ENCODE peak calls at places on chromosomes 16 and 17, in six cellular contexts. One of them, this sample, is unnamed.

GRCh38 chr17:60231234-60231633 is 81.5 kb downstream of the CA4 start:
- DNase-seq in HepG2: peak
- DNase-seq in HCT116: peak
- DNase-seq in mammary epithelial cell: peak
- DNase-seq in IMR-90: peak
- DNase-seq in H9: no peak
- DNase-seq in this sample: no peak

GRCh38 chr17:80187493-80187892 is 17.7 kb downstream of the CARD14 start:
- DNase-seq in HCT116: no peak
- DNase-seq in mammary epithelial cell: peak
- DNase-seq in H9: no peak
- DNase-seq in HepG2: no peak
- DNase-seq in IMR-90: no peak
- DNase-seq in this sample: peak

GRCh38 chr17:3167574-3167973 is 29.7 kb upstream of the OR1A2 start:
- DNase-seq in IMR-90: no peak
- DNase-seq in mammary epithelial cell: no peak
- DNase-seq in HepG2: no peak
- DNase-seq in HCT116: no peak
- DNase-seq in H9: no peak
- DNase-seq in this sample: no peak

GRCh38 chr17:29650407-29650806 is 27.7 kb upstream of the CORO6 start:
- DNase-seq in IMR-90: no peak
- DNase-seq in HCT116: no peak
- DNase-seq in HepG2: no peak
- DNase-seq in mammary epithelial cell: no peak
- DNase-seq in H9: no peak
- DNase-seq in this sample: no peak

GRCh38 chr17:55693244-55694216 is 29.1 kb downstream of the TMEM100 start:
- DNase-seq in H9: no peak
- DNase-seq in HCT116: no peak
- DNase-seq in mammary epithelial cell: no peak
- DNase-seq in HepG2: no peak
- DNase-seq in IMR-90: peak
- DNase-seq in this sample: no peak

GRCh38 chr17:17979778-17980177 is 7.1 kb downstream of the DRC3 start:
- DNase-seq in mammary epithelial cell: no peak
- DNase-seq in IMR-90: no peak
- DNase-seq in HepG2: no peak
- DNase-seq in HCT116: no peak
- DNase-seq in H9: no peak
- DNase-seq in this sample: no peak

GRCh38 chr16:30025156-30025555 is 2.2 kb downstream of the C16orf92 start:
- DNase-seq in mammary epithelial cell: no peak
- DNase-seq in HepG2: no peak
- DNase-seq in IMR-90: no peak
- DNase-seq in H9: no peak
- DNase-seq in HCT116: no peak
- DNase-seq in this sample: no peak

GRCh38 chr17:38674013-38674748 is 576 bp downstream of the EPOP start:
- DNase-seq in mammary epithelial cell: no peak
- DNase-seq in HepG2: no peak
- DNase-seq in H9: no peak
- DNase-seq in HCT116: no peak
- DNase-seq in IMR-90: no peak
- DNase-seq in this sample: peak

GRCh38 chr17:80000955-80001354 is 34.7 kb downstream of the TBC1D16 start:
- DNase-seq in H9: no peak
- DNase-seq in HepG2: no peak
- DNase-seq in HCT116: no peak
- DNase-seq in mammary epithelial cell: no peak
- DNase-seq in IMR-90: no peak
- DNase-seq in this sample: no peak

GRCh38 chr16:78990309-78990701 is 610.2 kb downstream of the MAF start:
- DNase-seq in IMR-90: no peak
- DNase-seq in H9: no peak
- DNase-seq in HepG2: no peak
- DNase-seq in HCT116: no peak
- DNase-seq in mammary epithelial cell: no peak
- DNase-seq in this sample: no peak

DNA sequence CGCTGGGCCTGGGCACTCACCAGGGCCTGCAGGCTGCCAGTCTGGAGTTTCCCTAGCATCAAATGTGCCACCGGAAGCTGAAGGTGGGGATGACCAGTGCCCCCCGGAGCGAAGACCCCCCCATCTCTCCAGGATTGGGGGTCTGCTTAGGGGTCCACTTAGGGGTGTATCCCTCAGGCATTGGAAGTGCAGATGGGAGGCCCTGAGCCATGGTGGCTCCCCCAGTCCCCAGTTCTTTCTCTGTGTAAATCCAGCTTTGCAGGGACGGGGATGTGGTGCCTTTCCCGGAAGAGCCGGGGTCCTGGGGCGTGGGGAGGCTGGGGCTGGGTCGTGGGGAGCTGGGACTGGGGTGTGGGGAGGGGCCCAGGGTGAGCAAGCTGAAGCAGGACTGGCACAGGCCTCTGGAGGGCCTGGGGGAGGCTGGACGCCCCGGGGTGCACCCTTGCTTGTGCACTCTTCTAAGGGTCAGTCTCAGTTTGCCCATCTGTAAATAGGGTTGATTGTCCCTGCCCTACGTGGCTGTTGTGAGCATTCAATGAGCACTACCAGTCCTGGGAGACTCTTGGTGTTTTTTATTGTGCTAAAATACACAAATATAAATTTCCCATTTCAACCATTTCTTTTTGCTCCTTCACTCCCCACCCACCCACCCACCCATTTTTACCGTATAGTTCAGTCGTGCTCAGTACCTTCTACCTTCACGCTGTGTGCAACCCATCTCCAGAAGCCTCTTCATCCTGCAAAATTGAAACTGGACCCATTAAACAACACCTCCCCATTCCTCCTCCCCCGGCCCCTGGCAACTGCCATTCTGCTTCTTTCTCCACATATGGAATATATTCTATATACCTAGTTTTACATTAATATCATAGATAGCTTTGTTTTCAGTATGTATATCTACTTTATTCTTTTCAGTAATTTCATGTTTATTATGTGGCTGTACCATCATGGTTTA is 7.7 kb upstream of the TBC1D3B start:
- DNase-seq in HepG2: no peak
- DNase-seq in mammary epithelial cell: no peak
- DNase-seq in IMR-90: no peak
- DNase-seq in HCT116: no peak
- DNase-seq in H9: no peak
- DNase-seq in this sample: no peak
- H3K4me2 ChIP-seq in HepG2: peak
- H3K4me2 ChIP-seq in mammary epithelial cell: peak
- H3K4me2 ChIP-seq in IMR-90: no peak
- H3K4me2 ChIP-seq in HCT116: peak
- H3K4me2 ChIP-seq in H9: peak
- H3K4me2 ChIP-seq in this sample: no peak

DNA sequence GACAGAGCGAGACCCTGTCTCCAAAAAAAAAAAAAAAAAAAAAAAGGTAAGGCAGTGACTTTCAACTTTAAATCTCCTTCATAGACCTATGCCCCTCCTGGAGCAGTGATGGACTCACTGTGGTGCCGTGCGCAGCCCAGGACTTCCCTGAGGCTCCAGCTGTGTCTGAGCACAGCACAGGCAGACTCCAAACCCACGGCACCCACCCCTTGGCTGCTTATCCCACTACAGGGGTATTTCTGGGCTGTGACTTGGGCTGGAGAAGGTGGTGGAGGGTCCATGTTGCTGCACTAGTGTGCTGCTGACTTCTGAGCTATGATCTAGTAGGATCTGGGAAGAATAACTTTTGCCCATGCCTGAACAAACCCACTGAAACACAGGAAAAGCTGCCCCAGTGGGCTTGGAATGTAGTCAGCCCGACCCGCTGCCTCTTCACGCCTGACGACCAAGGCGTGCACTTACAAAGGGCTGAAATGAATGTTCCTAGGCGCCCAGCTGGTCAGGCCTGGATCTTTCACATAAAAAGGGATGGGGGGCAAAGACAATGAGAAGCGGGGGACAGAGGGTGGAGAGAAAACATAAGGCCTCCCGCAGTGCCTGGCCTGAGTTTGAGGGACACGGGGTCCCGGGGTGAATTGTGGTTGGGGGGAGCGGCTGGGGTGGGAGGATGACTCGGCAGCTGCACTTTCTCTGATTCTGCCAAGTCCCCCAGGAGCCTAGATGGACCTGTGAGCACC is 83.0 kb downstream of the IRF8 start:
- DNase-seq in IMR-90: no peak
- DNase-seq in mammary epithelial cell: no peak
- DNase-seq in H9: no peak
- DNase-seq in HepG2: no peak
- DNase-seq in HCT116: no peak
- DNase-seq in this sample: no peak
- H3K4me2 ChIP-seq in IMR-90: no peak
- H3K4me2 ChIP-seq in mammary epithelial cell: no peak
- H3K4me2 ChIP-seq in H9: no peak
- H3K4me2 ChIP-seq in HepG2: no peak
- H3K4me2 ChIP-seq in HCT116: no peak
- H3K4me2 ChIP-seq in this sample: no peak

GRCh38 chr16:46922239-46922638 is 38.1 kb downstream of the GPT2 start:
- DNase-seq in IMR-90: no peak
- DNase-seq in mammary epithelial cell: no peak
- DNase-seq in HCT116: no peak
- DNase-seq in HepG2: no peak
- DNase-seq in H9: no peak
- DNase-seq in this sample: no peak
- H3K4me2 ChIP-seq in IMR-90: no peak
- H3K4me2 ChIP-seq in mammary epithelial cell: no peak
- H3K4me2 ChIP-seq in HCT116: no peak
- H3K4me2 ChIP-seq in HepG2: no peak
- H3K4me2 ChIP-seq in H9: no peak
- H3K4me2 ChIP-seq in this sample: no peak

DNA sequence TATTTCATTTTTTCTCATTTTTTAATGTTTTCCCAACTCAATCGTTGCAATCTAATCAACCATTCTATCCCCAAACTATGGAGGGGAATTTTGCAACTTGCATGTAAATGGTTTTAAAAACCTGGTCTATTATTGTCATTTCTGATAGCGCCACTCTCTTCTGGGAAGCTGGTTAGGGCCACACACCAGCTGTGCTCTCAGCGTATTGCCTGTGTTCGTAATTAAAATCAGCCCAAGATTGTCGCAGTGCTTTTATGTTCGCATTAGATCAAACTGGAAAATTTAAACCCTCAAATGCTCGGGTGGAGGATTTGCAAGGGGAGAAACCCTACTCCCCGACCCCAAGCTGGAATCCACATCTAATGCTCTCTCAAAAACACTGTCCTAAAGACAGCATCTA is 123.5 kb upstream of the CACNG5 start:
- DNase-seq in IMR-90: no peak
- DNase-seq in HCT116: no peak
- DNase-seq in mammary epithelial cell: no peak
- DNase-seq in H9: no peak
- DNase-seq in HepG2: no peak
- DNase-seq in this sample: no peak
- H3K4me2 ChIP-seq in IMR-90: no peak
- H3K4me2 ChIP-seq in HCT116: no peak
- H3K4me2 ChIP-seq in mammary epithelial cell: no peak
- H3K4me2 ChIP-seq in H9: no peak
- H3K4me2 ChIP-seq in HepG2: no peak
- H3K4me2 ChIP-seq in this sample: no peak

DNA sequence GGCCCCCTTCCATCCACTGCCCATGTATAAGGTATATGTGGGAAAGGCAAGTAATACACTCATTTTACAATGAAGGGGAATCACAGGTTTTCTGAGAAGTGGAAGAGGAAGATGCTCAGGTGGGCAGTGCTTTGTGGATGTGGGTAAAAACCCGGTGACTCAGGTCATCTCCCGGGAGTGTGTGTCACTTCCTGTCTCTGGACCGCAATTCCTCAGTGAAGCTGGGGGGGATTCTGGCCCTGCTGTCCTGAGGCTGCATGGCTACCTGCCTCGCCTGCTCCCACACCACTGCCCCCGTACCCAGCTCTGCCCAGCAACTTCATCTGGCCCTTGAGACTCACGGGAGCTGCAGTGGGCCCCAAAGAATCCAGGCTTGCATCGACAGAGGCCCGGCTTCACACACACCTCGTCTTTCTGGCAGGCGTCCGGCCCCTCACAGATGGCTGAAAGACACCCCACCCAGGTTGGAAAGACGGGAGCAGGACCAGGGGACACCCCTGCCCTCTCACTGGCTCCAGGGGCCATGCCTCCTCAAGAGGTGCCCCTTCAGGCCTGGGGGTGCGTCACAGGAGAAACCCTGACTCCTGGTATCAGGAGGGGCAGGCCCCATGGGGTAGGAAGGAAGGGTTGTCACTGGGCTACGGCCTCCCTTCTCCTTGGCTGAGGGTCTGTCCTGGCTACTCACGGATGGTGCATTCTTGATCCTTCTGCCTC is 882 bp downstream of the SCARF1 start:
- DNase-seq in mammary epithelial cell: peak
- DNase-seq in HCT116: no peak
- DNase-seq in IMR-90: peak
- DNase-seq in HepG2: no peak
- DNase-seq in H9: no peak
- DNase-seq in this sample: no peak
- H3K4me2 ChIP-seq in mammary epithelial cell: peak
- H3K4me2 ChIP-seq in HCT116: peak
- H3K4me2 ChIP-seq in IMR-90: no peak
- H3K4me2 ChIP-seq in HepG2: peak
- H3K4me2 ChIP-seq in H9: no peak
- H3K4me2 ChIP-seq in this sample: peak

DNA sequence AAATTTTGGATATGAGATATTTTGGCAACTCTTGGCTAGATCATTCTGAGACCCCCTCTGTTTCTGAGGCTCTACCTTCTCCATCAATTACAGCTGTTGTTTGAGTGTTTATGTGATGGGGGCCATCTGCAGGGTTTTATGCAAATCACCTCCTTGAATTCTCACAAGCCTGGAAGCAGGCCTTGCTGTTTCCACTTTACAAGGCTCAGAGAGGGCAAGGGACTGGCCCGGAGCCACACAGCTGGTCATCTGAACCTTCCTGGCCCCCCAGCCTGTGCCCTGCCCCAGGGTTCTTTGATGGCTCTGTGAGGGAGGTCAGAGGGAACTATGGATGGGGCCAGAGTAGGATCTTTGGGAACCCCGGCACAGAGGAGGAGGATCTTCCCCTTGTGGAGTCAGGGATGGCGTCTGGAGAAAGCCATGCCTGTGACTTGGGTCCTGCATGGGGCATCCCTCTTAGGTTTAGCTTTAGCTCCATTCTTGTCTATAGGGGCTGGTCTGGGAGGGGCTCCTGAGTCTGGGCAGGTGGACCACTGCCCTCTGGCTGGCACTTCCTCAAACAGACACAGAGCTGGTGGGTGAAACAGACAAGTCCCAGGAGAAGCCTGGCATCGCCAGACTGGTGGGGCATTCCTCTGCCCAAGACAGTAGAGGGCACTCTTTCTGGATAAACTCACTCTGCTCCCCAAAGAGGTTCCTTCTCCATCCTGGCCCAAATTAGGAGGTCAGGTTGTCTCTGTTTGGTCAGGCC is 26.2 kb downstream of the IL21R start:
- DNase-seq in HepG2: no peak
- DNase-seq in HCT116: no peak
- DNase-seq in IMR-90: no peak
- DNase-seq in mammary epithelial cell: no peak
- DNase-seq in H9: peak
- DNase-seq in this sample: no peak
- H3K4me2 ChIP-seq in HepG2: no peak
- H3K4me2 ChIP-seq in HCT116: no peak
- H3K4me2 ChIP-seq in IMR-90: no peak
- H3K4me2 ChIP-seq in mammary epithelial cell: no peak
- H3K4me2 ChIP-seq in H9: no peak
- H3K4me2 ChIP-seq in this sample: no peak